ENCODE peak calls at places on chromosome 22, in six cellular contexts. S, V, Y, I, M and Q are unnamed samples.

GRCh38 chr22:32562396-32562795 is 87.8 kb downstream of the FBXO7 start:
- DNase-seq in S (no peak), V (no peak), Y (no peak), I (no peak), M (no peak), Q (peak; percentile 62)

GRCh38 chr22:47943729-47944700 is 1181.6 kb downstream of the TBC1D22A start:
- DNase-seq in S (no peak), V (no peak), Y (no peak), I (no peak), M (no peak), Q (no peak)

GRCh38 chr22:25495286-25495685 is 69.2 kb upstream of the GRK3 start:
- DNase-seq in S (no peak), V (no peak), Y (no peak), I (no peak), M (no peak), Q (no peak)

GRCh38 chr22:50270302-50271010 is at the start of gene MAPK11:
- DNase-seq in S (peak; percentile 61), V (no peak), Y (no peak), I (no peak), M (peak; percentile 75), Q (no peak)

GRCh38 chr22:46428602-46429326 is 93.2 kb downstream of the TRMU start:
- DNase-seq in S (no peak), V (no peak), Y (no peak), I (no peak), M (no peak), Q (no peak)

GRCh38 chr22:36373258-36373579 is 14.5 kb downstream of the MYH9 start:
- DNase-seq in S (no peak), V (no peak), Y (no peak), I (peak; percentile 87), M (no peak), Q (no peak)

GRCh38 chr22:37491559-37492427 is 5.6 kb upstream of the MFNG start:
- DNase-seq in S (no peak), V (no peak), Y (no peak), I (no peak), M (no peak), Q (no peak)

GRCh38 chr22:50225200-50225969 is 19.4 kb downstream of the TUBGCP6 start:
- DNase-seq in S (no peak), V (no peak), Y (no peak), I (no peak), M (no peak), Q (peak; percentile 62)

GRCh38 chr22:17086750-17087149 is 1.9 kb downstream of the IL17RA start:
- DNase-seq in S (no peak), V (peak; percentile 54), Y (no peak), I (no peak), M (no peak), Q (peak; percentile 63)

GRCh38 chr22:24950272-24950902 is 2.1 kb upstream of the KIAA1671 start:
- DNase-seq in S (no peak), V (no peak), Y (no peak), I (peak; percentile 80), M (no peak), Q (no peak)

GRCh38 chr22:37701121-37701786 is 4.4 kb downstream of the TRIOBP start:
- DNase-seq in S (peak; percentile 20), V (no peak), Y (no peak), I (no peak), M (peak; percentile 55), Q (no peak)

GRCh38 chr22:31945971-31946680 is 1.8 kb downstream of the YWHAH start:
- DNase-seq in S (peak; percentile 27), V (no peak), Y (no peak), I (no peak), M (no peak), Q (no peak)

GRCh38 chr22:36853407-36854099 is 7.3 kb upstream of the NCF4 start:
- DNase-seq in S (peak; percentile 50), V (peak; percentile 81), Y (peak; percentile 40), I (no peak), M (peak; percentile 62), Q (no peak)

GRCh38 chr22:46031965-46032851 is 55.2 kb upstream of the WNT7B start:
- DNase-seq in S (no peak), V (peak; percentile 64), Y (no peak), I (no peak), M (no peak), Q (peak; percentile 62)

GRCh38 chr22:33932997-33933396 is 12.7 kb upstream of the LARGE1 start:
- DNase-seq in S (no peak), V (no peak), Y (no peak), I (no peak), M (no peak), Q (no peak)

GRCh38 chr22:44828193-44828592 is 75.8 kb downstream of the ARHGAP8 start:
- DNase-seq in S (no peak), V (no peak), Y (no peak), I (no peak), M (no peak), Q (no peak)

GRCh38 chr22:48576333-48577013 is 1251.2 kb downstream of the BRD1 start:
- DNase-seq in S (no peak), V (no peak), Y (no peak), I (no peak), M (no peak), Q (no peak)

GRCh38 chr22:22955866-22956535 is 68.4 kb downstream of the IGLL5 start:
- DNase-seq in S (peak; percentile 43), V (no peak), Y (peak; percentile 52), I (peak; percentile 42), M (peak; percentile 78), Q (peak; percentile 79)
- TF ChIP-seq CTCF in S (peak; percentile 79), V (peak; percentile 76), Y (peak; percentile 84), I (peak; percentile 62), M (peak; percentile 78), Q (peak; percentile 61)

DNA sequence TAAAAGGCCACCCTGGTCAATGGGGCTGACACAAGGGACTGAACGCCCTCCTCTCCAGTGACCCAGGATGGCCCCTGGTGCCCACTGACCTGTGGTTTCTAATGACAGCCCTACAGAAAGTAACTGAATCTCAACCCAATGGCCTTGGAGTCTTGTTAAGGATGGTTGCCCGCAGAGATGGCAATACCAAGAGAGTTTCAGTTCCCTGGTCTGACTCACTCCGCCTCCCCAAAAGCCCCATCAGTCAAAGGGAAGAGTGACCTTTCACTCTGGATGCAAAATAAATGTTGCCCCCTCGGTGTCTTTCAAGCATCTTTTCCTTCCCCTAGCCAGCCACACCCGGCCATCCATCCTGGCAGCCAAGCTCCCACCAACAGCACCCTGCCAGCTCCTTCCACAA is 57.7 kb upstream of the ISX start:
- DNase-seq in S (no peak), V (no peak), Y (no peak), I (no peak), M (no peak), Q (no peak)
- TF ChIP-seq POLR2AphosphoS5 in S (no peak), V (no peak), Y (no peak), I (no peak), M (no peak), Q (no peak)

GRCh38 chr22:40951795-40952602 is 821 bp downstream of the RBX1 start:
- DNase-seq in S (no peak), V (no peak), Y (no peak), I (no peak), M (no peak), Q (no peak)
- TF ChIP-seq POLR2A in S (peak; percentile 6), V (no peak), Y (no peak), I (no peak), M (no peak), Q (no peak)

DNA sequence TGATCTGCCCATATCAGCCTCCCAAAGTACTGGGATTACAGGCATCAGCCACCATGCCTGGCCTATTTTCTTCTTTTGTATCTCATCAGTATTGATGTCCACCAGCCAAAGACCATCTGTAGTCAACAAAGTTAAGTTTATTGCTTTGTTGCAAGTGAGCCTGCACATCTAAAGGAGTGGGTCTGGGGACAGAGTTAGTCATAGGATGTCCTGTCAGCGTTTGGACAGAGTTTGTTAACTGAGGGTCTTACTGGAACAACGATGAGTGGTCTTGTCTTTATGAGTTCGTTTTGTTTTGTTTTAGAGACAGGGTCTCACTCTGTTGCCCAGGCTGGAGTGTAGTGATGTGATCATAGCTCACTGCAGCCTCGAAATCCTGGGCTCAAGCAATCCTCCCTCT is 40.6 kb upstream of the SEPTIN5 start:
- DNase-seq in S (no peak), V (no peak), Y (no peak), I (no peak), M (no peak), Q (no peak)
- TF ChIP-seq CTCF in S (no peak), V (no peak), Y (no peak), I (no peak), M (no peak), Q (no peak)

DNA sequence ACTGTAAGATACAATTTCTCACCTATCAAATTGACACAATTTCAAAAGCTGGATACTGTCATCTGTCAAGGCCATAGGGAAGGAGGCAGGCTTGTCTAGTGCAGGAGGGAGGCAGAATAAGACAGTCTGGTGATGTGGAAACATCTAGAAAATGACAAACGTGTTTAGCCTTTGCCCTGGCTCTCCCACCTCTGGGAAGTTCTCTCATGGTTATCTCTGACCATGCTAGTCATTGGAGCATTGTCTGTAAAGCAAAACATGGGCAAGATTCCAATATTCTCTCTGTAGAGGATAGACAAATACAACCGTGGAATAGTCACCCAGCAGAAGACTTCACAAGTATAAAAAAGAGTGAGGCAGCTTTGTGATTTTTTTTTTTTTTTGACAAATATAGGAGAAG is 9.1 kb upstream of the SERHL2 start:
- DNase-seq in S (peak; percentile 61), V (no peak), Y (no peak), I (no peak), M (no peak), Q (no peak)
- TF ChIP-seq POLR2AphosphoS5 in S (no peak), V (no peak), Y (no peak), I (no peak), M (no peak), Q (no peak)

DNA sequence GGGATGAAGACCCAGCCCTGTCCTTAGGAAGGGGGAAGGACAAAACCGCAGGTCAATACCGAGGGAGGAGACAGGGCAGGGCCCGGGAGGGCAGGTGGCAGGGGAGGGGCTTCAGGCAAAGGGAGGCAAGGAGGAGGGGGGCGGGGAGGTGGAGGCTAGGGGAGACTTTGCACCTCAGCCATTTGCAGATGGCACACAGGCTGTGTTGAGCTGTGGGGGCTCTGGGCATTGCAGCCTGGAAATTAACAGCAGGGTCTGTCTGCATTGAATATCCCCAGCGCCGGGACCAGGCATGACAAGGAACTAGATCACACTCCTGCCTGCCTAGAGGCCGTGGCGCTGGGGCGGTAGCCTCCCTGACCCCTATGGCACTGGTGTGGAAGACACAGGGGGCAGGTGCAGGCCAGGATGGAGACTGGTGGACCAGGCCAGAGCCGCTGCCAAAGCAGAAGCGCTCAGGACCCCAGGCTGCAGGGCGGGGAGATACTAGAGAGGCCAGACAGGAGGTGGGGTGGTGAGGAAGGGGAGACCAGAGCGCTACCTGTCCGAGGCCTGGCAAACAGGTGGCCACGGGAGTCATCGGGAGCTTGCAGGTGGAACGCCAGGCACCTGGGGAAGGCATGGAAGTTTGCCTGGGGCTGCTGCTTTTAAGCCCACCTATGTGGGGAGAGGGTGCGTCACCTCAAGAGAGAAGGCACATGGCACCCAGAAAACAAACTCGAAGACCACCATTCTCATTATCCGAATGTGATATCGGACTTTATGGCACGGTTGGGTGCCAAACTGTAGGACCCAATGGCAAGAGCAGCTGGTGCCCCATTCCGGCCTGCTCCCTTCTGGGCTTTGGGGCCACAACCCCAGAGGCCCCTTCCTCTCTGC is 11.5 kb downstream of the CBX6 start:
- DNase-seq in S (no peak), V (no peak), Y (no peak), I (no peak), M (no peak), Q (peak; percentile 68)
- TF ChIP-seq POLR2A in S (no peak), V (no peak), Y (no peak), I (no peak), M (no peak), Q (no peak)